ENCODE peak calls at places on chromosome 18, in eight cellular contexts. O is activated T-helper 1 cell treated with anti-CD3 and anti-CD28 coated beads, Interleukin-12 subunit alpha, Interleukin-12 subunit beta, Interleukin-2, Interleukin-4 antibody, amounts not matched to agents 30 ng/mL and 10 ng/mL and 1 ng/mL, durations not matched to agents 14 hours and 24 hours and 36 hours; K is MG63; D is naive thymus-derived CD8-positive, alpha-beta T cell; Z is memory B cell; X is germinal center; E is astrocyte of the cerebellum; F is endothelial cell. L is an unnamed sample.

GRCh38 chr18:49621851-49622351 is 60.0 kb downstream of the LIPG start:
- DNase-seq in O (no peak), K (no peak), D (no peak), Z (no peak), X (no peak), E (no peak), F (no peak), L (no peak)

GRCh38 chr18:32301976-32302743 is 112.3 kb downstream of the MEP1B start:
- DNase-seq in O (no peak), K (peak; percentile 43), D (no peak), Z (no peak), X (no peak), E (peak; percentile 68), F (no peak), L (no peak)

GRCh38 chr18:41933778-41934177 is 21.3 kb upstream of the PIK3C3 start:
- DNase-seq in O (no peak), K (no peak), D (no peak), Z (no peak), X (no peak), E (no peak), F (no peak), L (no peak)

GRCh38 chr18:433960-434359 is 66.5 kb downstream of the COLEC12 start:
- DNase-seq in O (no peak), K (no peak), D (no peak), Z (no peak), X (no peak), E (no peak), F (no peak), L (no peak)

GRCh38 chr18:22871809-22872525 is 61.2 kb upstream of the RBBP8 start:
- DNase-seq in O (no peak), K (no peak), D (no peak), Z (no peak), X (no peak), E (peak; percentile 93), F (no peak), L (no peak)

GRCh38 chr18:22398464-22398863 is 19.3 kb downstream of the CTAGE1 start:
- DNase-seq in O (no peak), K (no peak), D (no peak), Z (no peak), X (no peak), E (no peak), F (peak; percentile 7), L (no peak)

GRCh38 chr18:28411806-28412205 is 234.9 kb upstream of the CDH2 start:
- DNase-seq in O (no peak), K (peak; percentile 86), D (no peak), Z (no peak), X (no peak), E (peak; percentile 87), F (no peak), L (no peak)

GRCh38 chr18:76145506-76145905 is 349.5 kb downstream of the ZNF516 start:
- DNase-seq in O (no peak), K (no peak), D (no peak), Z (no peak), X (no peak), E (no peak), F (no peak), L (no peak)

GRCh38 chr18:78737006-78737915 is 242.4 kb upstream of the SALL3 start:
- DNase-seq in O (no peak), K (no peak), D (no peak), Z (no peak), X (no peak), E (no peak), F (no peak), L (peak; percentile 28)

GRCh38 chr18:5983479-5983878 is 88.2 kb upstream of the TMEM200C start:
- DNase-seq in O (no peak), K (no peak), D (no peak), Z (no peak), X (no peak), E (no peak), F (no peak), L (no peak)

GRCh38 chr18:67545681-67546080 is 29.2 kb upstream of the DSEL start:
- DNase-seq in O (no peak), K (no peak), D (no peak), Z (no peak), X (no peak), E (no peak), F (no peak), L (no peak)

GRCh38 chr18:45081579-45082181 is 401.0 kb downstream of the SETBP1 start:
- DNase-seq in O (no peak), K (no peak), D (no peak), Z (no peak), X (no peak), E (no peak), F (no peak), L (no peak)

GRCh38 chr18:40877096-40877495 is 1077.9 kb upstream of the PIK3C3 start:
- DNase-seq in O (no peak), K (no peak), D (no peak), Z (no peak), X (no peak), E (peak; percentile 80), F (no peak), L (no peak)